ENCODE peak calls at places on chromosomes 1 and 21, in eight cellular contexts. One of them, this sample, is unnamed. For H3K36me3, the result is how much of the 10 kb centered on the place peaks cover.

GRCh38 chr1:66282343-66282852 is 251.6 kb upstream of the SGIP1 start:
- DNase-seq in right lobe of liver: no peak
- DNase-seq in left lung: no peak
- DNase-seq in transverse colon: peak
- DNase-seq in body of pancreas: no peak
- DNase-seq in esophagus squamous epithelium: no peak
- DNase-seq in ascending aorta: no peak
- DNase-seq in GM23338: no peak
- DNase-seq in this sample: no peak

GRCh38 chr1:192171123-192171522 is 12.9 kb downstream of the RGS18 start:
- DNase-seq in body of pancreas: no peak
- DNase-seq in transverse colon: no peak
- DNase-seq in GM23338: no peak
- DNase-seq in left lung: no peak
- DNase-seq in ascending aorta: no peak
- DNase-seq in right lobe of liver: no peak
- DNase-seq in esophagus squamous epithelium: no peak
- DNase-seq in this sample: no peak

GRCh38 chr1:27525296-27526271 is 35.6 kb upstream of the WASF2 start:
- DNase-seq in transverse colon: peak
- DNase-seq in right lobe of liver: no peak
- DNase-seq in GM23338: peak
- DNase-seq in left lung: peak
- DNase-seq in ascending aorta: no peak
- DNase-seq in body of pancreas: no peak
- DNase-seq in esophagus squamous epithelium: no peak
- DNase-seq in this sample: no peak

GRCh38 chr1:23194119-23194984 is 22.9 kb downstream of the HTR1D start:
- DNase-seq in transverse colon: no peak
- DNase-seq in body of pancreas: no peak
- DNase-seq in right lobe of liver: no peak
- DNase-seq in GM23338: no peak
- DNase-seq in left lung: no peak
- DNase-seq in ascending aorta: no peak
- DNase-seq in esophagus squamous epithelium: no peak
- DNase-seq in this sample: no peak

GRCh38 chr1:193183019-193183643 is 3.3 kb downstream of the B3GALT2 start:
- DNase-seq in transverse colon: no peak
- DNase-seq in body of pancreas: no peak
- DNase-seq in left lung: no peak
- DNase-seq in GM23338: peak
- DNase-seq in esophagus squamous epithelium: no peak
- DNase-seq in right lobe of liver: no peak
- DNase-seq in ascending aorta: no peak
- DNase-seq in this sample: no peak

GRCh38 chr21:28410264-28410663 is 582.4 kb downstream of the LTN1 start:
- DNase-seq in transverse colon: no peak
- DNase-seq in body of pancreas: no peak
- DNase-seq in esophagus squamous epithelium: no peak
- DNase-seq in left lung: no peak
- DNase-seq in ascending aorta: no peak
- DNase-seq in right lobe of liver: no peak
- DNase-seq in GM23338: no peak
- DNase-seq in this sample: no peak

GRCh38 chr21:15222711-15223110 is 157.9 kb upstream of the NRIP1 start:
- DNase-seq in left lung: no peak
- DNase-seq in ascending aorta: no peak
- DNase-seq in transverse colon: no peak
- DNase-seq in GM23338: no peak
- DNase-seq in esophagus squamous epithelium: no peak
- DNase-seq in right lobe of liver: no peak
- DNase-seq in body of pancreas: no peak
- DNase-seq in this sample: no peak

GRCh38 chr1:152479792-152480595 is 30.6 kb upstream of the LCE5A start:
- DNase-seq in GM23338: peak
- DNase-seq in body of pancreas: peak
- DNase-seq in transverse colon: peak
- DNase-seq in ascending aorta: no peak
- DNase-seq in right lobe of liver: no peak
- DNase-seq in esophagus squamous epithelium: no peak
- DNase-seq in left lung: peak
- DNase-seq in this sample: no peak

GRCh38 chr1:203291201-203292096 is 13.9 kb upstream of the BTG2 start:
- DNase-seq in esophagus squamous epithelium: no peak
- DNase-seq in left lung: no peak
- DNase-seq in body of pancreas: no peak
- DNase-seq in transverse colon: peak
- DNase-seq in right lobe of liver: no peak
- DNase-seq in GM23338: no peak
- DNase-seq in ascending aorta: no peak
- DNase-seq in this sample: no peak

GRCh38 chr1:206963119-206963712 is 7.0 kb downstream of the FCAMR start:
- DNase-seq in ascending aorta: no peak
- DNase-seq in GM23338: no peak
- DNase-seq in transverse colon: no peak
- DNase-seq in body of pancreas: no peak
- DNase-seq in esophagus squamous epithelium: no peak
- DNase-seq in left lung: no peak
- DNase-seq in right lobe of liver: no peak
- DNase-seq in this sample: no peak

GRCh38 chr1:29380532-29380931 is 144.2 kb downstream of the PTPRU start:
- DNase-seq in left lung: no peak
- DNase-seq in body of pancreas: no peak
- DNase-seq in GM23338: no peak
- DNase-seq in right lobe of liver: no peak
- DNase-seq in ascending aorta: no peak
- DNase-seq in transverse colon: no peak
- DNase-seq in esophagus squamous epithelium: no peak
- DNase-seq in this sample: no peak

GRCh38 chr1:216600730-216601426 is 122.4 kb downstream of the ESRRG start:
- DNase-seq in esophagus squamous epithelium: peak
- DNase-seq in GM23338: peak
- DNase-seq in left lung: peak
- DNase-seq in body of pancreas: peak
- DNase-seq in right lobe of liver: peak
- DNase-seq in ascending aorta: no peak
- DNase-seq in transverse colon: peak
- DNase-seq in this sample: peak

GRCh38 chr1:49187054-49187453 is 410.4 kb upstream of the BEND5 start:
- DNase-seq in body of pancreas: no peak
- DNase-seq in transverse colon: no peak
- DNase-seq in GM23338: no peak
- DNase-seq in right lobe of liver: no peak
- DNase-seq in esophagus squamous epithelium: no peak
- DNase-seq in left lung: no peak
- DNase-seq in ascending aorta: no peak
- DNase-seq in this sample: no peak

GRCh38 chr21:40685121-40685630 is 161.8 kb downstream of the DSCAM start:
- DNase-seq in left lung: no peak
- DNase-seq in right lobe of liver: no peak
- DNase-seq in ascending aorta: no peak
- DNase-seq in transverse colon: no peak
- DNase-seq in body of pancreas: no peak
- DNase-seq in esophagus squamous epithelium: no peak
- DNase-seq in GM23338: no peak
- DNase-seq in this sample: no peak

GRCh38 chr1:80427886-80428285 is 1372.8 kb upstream of the ADGRL2 start:
- DNase-seq in left lung: no peak
- DNase-seq in ascending aorta: no peak
- DNase-seq in body of pancreas: no peak
- DNase-seq in right lobe of liver: no peak
- DNase-seq in transverse colon: no peak
- DNase-seq in esophagus squamous epithelium: no peak
- DNase-seq in GM23338: no peak
- DNase-seq in this sample: no peak

GRCh38 chr1:240790851-240791250 is 178.9 kb upstream of the GREM2 start:
- DNase-seq in ascending aorta: no peak
- DNase-seq in GM23338: no peak
- DNase-seq in body of pancreas: no peak
- DNase-seq in left lung: no peak
- DNase-seq in transverse colon: no peak
- DNase-seq in esophagus squamous epithelium: no peak
- DNase-seq in right lobe of liver: no peak
- DNase-seq in this sample: no peak

GRCh38 chr1:15417365-15417934 is 7.8 kb downstream of the EFHD2 start:
- DNase-seq in right lobe of liver: peak
- DNase-seq in GM23338: no peak
- DNase-seq in esophagus squamous epithelium: no peak
- DNase-seq in transverse colon: peak
- DNase-seq in left lung: no peak
- DNase-seq in body of pancreas: peak
- DNase-seq in ascending aorta: no peak
- DNase-seq in this sample: no peak

GRCh38 chr1:16249838-16250241 is 12.9 kb upstream of the CPLANE2 start:
- DNase-seq in right lobe of liver: peak
- DNase-seq in esophagus squamous epithelium: no peak
- DNase-seq in left lung: no peak
- DNase-seq in transverse colon: peak
- DNase-seq in body of pancreas: no peak
- DNase-seq in GM23338: no peak
- DNase-seq in ascending aorta: no peak
- DNase-seq in this sample: no peak

GRCh38 chr1:45364294-45364693 is 24.1 kb upstream of the MUTYH start:
- DNase-seq in ascending aorta: no peak
- DNase-seq in esophagus squamous epithelium: no peak
- DNase-seq in transverse colon: no peak
- DNase-seq in GM23338: no peak
- DNase-seq in right lobe of liver: no peak
- DNase-seq in body of pancreas: no peak
- DNase-seq in left lung: no peak
- DNase-seq in this sample: no peak

GRCh38 chr21:41366522-41367151 is 4.8 kb downstream of the MX2 start:
- DNase-seq in body of pancreas: peak
- DNase-seq in right lobe of liver: no peak
- DNase-seq in GM23338: no peak
- DNase-seq in left lung: no peak
- DNase-seq in ascending aorta: no peak
- DNase-seq in esophagus squamous epithelium: no peak
- DNase-seq in transverse colon: peak
- DNase-seq in this sample: no peak

GRCh38 chr1:179882253-179883039 is at the start of gene TOR1AIP1:
- DNase-seq in right lobe of liver: peak
- DNase-seq in esophagus squamous epithelium: peak
- DNase-seq in body of pancreas: peak
- DNase-seq in ascending aorta: peak
- DNase-seq in left lung: peak
- DNase-seq in transverse colon: peak
- DNase-seq in GM23338: peak
- DNase-seq in this sample: peak

GRCh38 chr1:184866991-184867788 is 107.1 kb downstream of the NIBAN1 start:
- DNase-seq in esophagus squamous epithelium: no peak
- DNase-seq in ascending aorta: no peak
- DNase-seq in right lobe of liver: no peak
- DNase-seq in transverse colon: peak
- DNase-seq in left lung: no peak
- DNase-seq in body of pancreas: no peak
- DNase-seq in GM23338: no peak
- DNase-seq in this sample: no peak

GRCh38 chr1:18516473-18516872 is 35.7 kb downstream of the KLHDC7A start:
- DNase-seq in ascending aorta: no peak
- DNase-seq in transverse colon: no peak
- DNase-seq in esophagus squamous epithelium: no peak
- DNase-seq in body of pancreas: no peak
- DNase-seq in GM23338: peak
- DNase-seq in right lobe of liver: no peak
- DNase-seq in left lung: no peak
- DNase-seq in this sample: no peak

GRCh38 chr1:236837897-236838296 is 42.8 kb downstream of the MTR start:
- DNase-seq in left lung: no peak
- DNase-seq in GM23338: no peak
- DNase-seq in ascending aorta: no peak
- DNase-seq in body of pancreas: no peak
- DNase-seq in right lobe of liver: no peak
- DNase-seq in transverse colon: no peak
- DNase-seq in esophagus squamous epithelium: no peak
- DNase-seq in this sample: no peak
- H3K36me3 ChIP-seq in left lung: half or more
- H3K36me3 ChIP-seq in GM23338: under half
- H3K36me3 ChIP-seq in ascending aorta: under half
- H3K36me3 ChIP-seq in body of pancreas: under half
- H3K36me3 ChIP-seq in right lobe of liver: under half
- H3K36me3 ChIP-seq in transverse colon: under half
- H3K36me3 ChIP-seq in esophagus squamous epithelium: under half
- H3K36me3 ChIP-seq in this sample: half or more

GRCh38 chr21:43210454-43211084 is 41.8 kb downstream of the CRYAA start:
- DNase-seq in right lobe of liver: peak
- DNase-seq in ascending aorta: no peak
- DNase-seq in transverse colon: no peak
- DNase-seq in left lung: no peak
- DNase-seq in esophagus squamous epithelium: no peak
- DNase-seq in body of pancreas: no peak
- DNase-seq in GM23338: no peak
- DNase-seq in this sample: peak

GRCh38 chr21:43209575-43210453 is 41.0 kb downstream of the CRYAA start:
- DNase-seq in ascending aorta: no peak
- DNase-seq in left lung: no peak
- DNase-seq in esophagus squamous epithelium: no peak
- DNase-seq in right lobe of liver: peak
- DNase-seq in GM23338: no peak
- DNase-seq in body of pancreas: peak
- DNase-seq in transverse colon: no peak
- DNase-seq in this sample: peak

GRCh38 chr21:43208561-43209332 is 39.9 kb downstream of the CRYAA start:
- DNase-seq in ascending aorta: no peak
- DNase-seq in right lobe of liver: peak
- DNase-seq in GM23338: no peak
- DNase-seq in body of pancreas: peak
- DNase-seq in transverse colon: no peak
- DNase-seq in left lung: no peak
- DNase-seq in esophagus squamous epithelium: no peak
- DNase-seq in this sample: peak

GRCh38 chr21:43207868-43208267 is 39.1 kb downstream of the CRYAA start:
- DNase-seq in esophagus squamous epithelium: no peak
- DNase-seq in right lobe of liver: peak
- DNase-seq in ascending aorta: no peak
- DNase-seq in left lung: no peak
- DNase-seq in transverse colon: no peak
- DNase-seq in GM23338: no peak
- DNase-seq in body of pancreas: peak
- DNase-seq in this sample: peak

GRCh38 chr21:43211085-43212071 is 42.6 kb downstream of the CRYAA start:
- DNase-seq in body of pancreas: peak
- DNase-seq in esophagus squamous epithelium: no peak
- DNase-seq in transverse colon: peak
- DNase-seq in ascending aorta: no peak
- DNase-seq in right lobe of liver: peak
- DNase-seq in left lung: peak
- DNase-seq in GM23338: peak
- DNase-seq in this sample: peak
- TF ChIP-seq CTCF in body of pancreas: peak
- TF ChIP-seq CTCF in esophagus squamous epithelium: peak
- TF ChIP-seq CTCF in transverse colon: no peak
- TF ChIP-seq CTCF in ascending aorta: no peak
- TF ChIP-seq CTCF in right lobe of liver: peak
- TF ChIP-seq CTCF in left lung: peak
- TF ChIP-seq CTCF in GM23338: peak
- TF ChIP-seq CTCF in this sample: no peak

GRCh38 chr1:1235016-1235744 is 3.1 kb downstream of the B3GALT6 start:
- DNase-seq in GM23338: no peak
- DNase-seq in ascending aorta: no peak
- DNase-seq in transverse colon: no peak
- DNase-seq in body of pancreas: no peak
- DNase-seq in right lobe of liver: no peak
- DNase-seq in esophagus squamous epithelium: no peak
- DNase-seq in left lung: no peak
- DNase-seq in this sample: no peak
- H3K36me3 ChIP-seq in GM23338: under half
- H3K36me3 ChIP-seq in ascending aorta: under half
- H3K36me3 ChIP-seq in transverse colon: under half
- H3K36me3 ChIP-seq in body of pancreas: under half
- H3K36me3 ChIP-seq in right lobe of liver: under half
- H3K36me3 ChIP-seq in esophagus squamous epithelium: under half
- H3K36me3 ChIP-seq in left lung: under half
- H3K36me3 ChIP-seq in this sample: under half

GRCh38 chr1:205528887-205529825 is 24.7 kb downstream of the CDK18 start:
- DNase-seq in GM23338: peak
- DNase-seq in ascending aorta: no peak
- DNase-seq in esophagus squamous epithelium: peak
- DNase-seq in left lung: peak
- DNase-seq in transverse colon: peak
- DNase-seq in right lobe of liver: peak
- DNase-seq in body of pancreas: peak
- DNase-seq in this sample: no peak
- TF ChIP-seq CTCF in GM23338: peak
- TF ChIP-seq CTCF in ascending aorta: peak
- TF ChIP-seq CTCF in esophagus squamous epithelium: peak
- TF ChIP-seq CTCF in left lung: peak
- TF ChIP-seq CTCF in transverse colon: peak
- TF ChIP-seq CTCF in right lobe of liver: peak
- TF ChIP-seq CTCF in body of pancreas: peak
- TF ChIP-seq CTCF in this sample: peak